ENCODE peak calls at places on chromosomes 3 and 15, in four cellular contexts. L is C1 segment of cervical spinal cord, W is mucosa of descending colon, F is germinal center. Z is an unnamed sample.

GRCh38 chr3:32455609-32456428 is 46.8 kb downstream of the CMTM6 start:
- DNase-seq in L (no peak), W (no peak), F (no peak), Z (no peak)

GRCh38 chr15:61064653-61065052 is 164.4 kb downstream of the RORA start:
- DNase-seq in L (no peak), W (no peak), F (no peak), Z (no peak)

GRCh38 chr3:111621535-111621934 is 26.4 kb upstream of the ZBED2 start:
- DNase-seq in L (no peak), W (no peak), F (no peak), Z (peak)

GRCh38 chr3:29441020-29441324 is 160.1 kb downstream of the RBMS3 start:
- DNase-seq in L (no peak), W (no peak), F (no peak), Z (no peak)

GRCh38 chr15:90648137-90649070 is 68.7 kb upstream of the BLM start:
- DNase-seq in L (no peak), W (peak), F (peak), Z (no peak)

GRCh38 chr3:171132873-171133272 is 106.4 kb upstream of the SLC2A2 start:
- DNase-seq in L (no peak), W (no peak), F (no peak), Z (no peak)

GRCh38 chr3:143421556-143421955 is 302.0 kb downstream of the CHST2 start:
- DNase-seq in L (no peak), W (no peak), F (no peak), Z (no peak)

GRCh38 chr3:15703346-15703745 is 94.4 kb downstream of the ANKRD28 start:
- DNase-seq in L (no peak), W (no peak), F (no peak), Z (no peak)

GRCh38 chr3:71232175-71232679 is 351.3 kb downstream of the FOXP1 start:
- DNase-seq in L (no peak), W (no peak), F (no peak), Z (no peak)

GRCh38 chr15:70358011-70358819 is 260.5 kb upstream of the TLE3 start:
- DNase-seq in L (no peak), W (no peak), F (no peak), Z (no peak)

GRCh38 chr3:183253364-183253960 is 409 bp downstream of the B3GNT5 start:
- DNase-seq in L (no peak), W (peak), F (no peak), Z (no peak)

GRCh38 chr15:48550822-48551525 is 94.5 kb downstream of the FBN1 start:
- DNase-seq in L (no peak), W (no peak), F (no peak), Z (no peak)

GRCh38 chr3:100006570-100007271 is 107.6 kb downstream of the FILIP1L start:
- DNase-seq in L (no peak), W (no peak), F (no peak), Z (no peak)

GRCh38 chr15:85010472-85011209 is 29.0 kb downstream of the PDE8A start:
- DNase-seq in L (no peak), W (no peak), F (no peak), Z (no peak)

GRCh38 chr3:64143399-64144130 is 81.7 kb downstream of the PRICKLE2 start:
- DNase-seq in L (no peak), W (no peak), F (no peak), Z (no peak)

GRCh38 chr3:173287361-173287760 is 110.2 kb upstream of the NLGN1 start:
- DNase-seq in L (no peak), W (no peak), F (no peak), Z (no peak)

GRCh38 chr3:158801200-158801599 is 654 bp upstream of the MFSD1 start:
- DNase-seq in L (no peak), W (peak), F (no peak), Z (no peak)

GRCh38 chr3:134149286-134149685 is 101.4 kb downstream of the RYK start:
- DNase-seq in L (no peak), W (no peak), F (no peak), Z (no peak)

GRCh38 chr3:32392530-32393302 is 1.1 kb downstream of the CMTM7 start:
- DNase-seq in L (no peak), W (no peak), F (no peak), Z (no peak)

GRCh38 chr3:184505053-184505452 is 56.5 kb upstream of the EPHB3 start:
- DNase-seq in L (no peak), W (no peak), F (no peak), Z (no peak)